ENCODE peak calls at places on chromosome 11, in five cellular contexts. J is adrenal gland, K is stomach, P is body of pancreas, G is right atrium auricular region. M is an unnamed sample.

GRCh38 chr11:33207408-33207985 is 46.2 kb upstream of the CSTF3 start:
- DNase-seq in G (no peak), J (no peak), P (no peak), K (peak; percentile 26), M (peak; percentile 42)

GRCh38 chr11:10439924-10440323 is 15.1 kb upstream of the AMPD3 start:
- DNase-seq in J (no peak), K (no peak), P (no peak), G (no peak), M (no peak)

GRCh38 chr11:43021466-43021865 is 290.3 kb upstream of the API5 start:
- DNase-seq in K (no peak), G (no peak), J (peak; percentile 25), P (no peak), M (no peak)

GRCh38 chr11:48034926-48035876 is 54.8 kb downstream of the PTPRJ start:
- DNase-seq in K (peak; percentile 40), J (no peak), P (no peak), G (peak; percentile 89), M (peak; percentile 74)

GRCh38 chr11:102385053-102385976 is 38.3 kb downstream of the BIRC2 start:
- DNase-seq in K (no peak), G (no peak), J (no peak), P (no peak), M (no peak)

GRCh38 chr11:34343153-34343552 is 14.7 kb downstream of the ABTB2 start:
- DNase-seq in K (no peak), J (no peak), P (no peak), G (no peak), M (peak; percentile 75)

GRCh38 chr11:57324154-57324885 is 432 bp downstream of the TNKS1BP1 start:
- DNase-seq in J (peak; percentile 67), K (peak; percentile 33), P (peak; percentile 57), G (no peak), M (peak; percentile 52)

GRCh38 chr11:134945993-134946392 is 534.0 kb upstream of the B3GAT1 start:
- DNase-seq in G (no peak), P (no peak), K (no peak), J (no peak), M (no peak)

GRCh38 chr11:65435330-65435931 is 12.8 kb downstream of the NEAT1 start:
- DNase-seq in K (no peak), G (peak; percentile 51), P (no peak), J (peak; percentile 39), M (peak; percentile 58)

GRCh38 chr11:35618497-35619029 is 303 bp downstream of the FJX1 start:
- DNase-seq in G (no peak), K (no peak), J (peak; percentile 35), P (peak; percentile 31), M (no peak)

GRCh38 chr11:59223611-59224010 is 10.9 kb upstream of the MPEG1 start:
- DNase-seq in K (no peak), P (no peak), J (no peak), G (no peak), M (no peak)

GRCh38 chr11:126332221-126332711 is 23.2 kb upstream of the ST3GAL4 start:
- DNase-seq in G (peak; percentile 90), K (no peak), J (peak; percentile 94), P (no peak), M (peak; percentile 86)

GRCh38 chr11:116615211-116615865 is 157.4 kb downstream of the BUD13 start:
- DNase-seq in J (no peak), G (no peak), P (no peak), K (no peak), M (no peak)

GRCh38 chr11:61893981-61894380 is 2.6 kb upstream of the FADS3 start:
- DNase-seq in P (no peak), G (no peak), K (no peak), J (no peak), M (peak; percentile 96)

GRCh38 chr11:15229069-15229468 is 114.3 kb downstream of the INSC start:
- DNase-seq in G (no peak), K (no peak), P (no peak), J (no peak), M (no peak)

GRCh38 chr11:43693069-43693468 is 12.5 kb downstream of the HSD17B12 start:
- DNase-seq in J (no peak), P (no peak), G (no peak), K (no peak), M (no peak)

GRCh38 chr11:8756201-8756600 is 73.6 kb downstream of the RPL27A start:
- DNase-seq in J (no peak), P (peak; percentile 30), K (no peak), G (no peak), M (peak; percentile 61)

GRCh38 chr11:65315204-65315865 is 669 bp downstream of the CDC42EP2 start:
- DNase-seq in J (peak; percentile 72), G (peak; percentile 73), K (peak; percentile 77), P (peak; percentile 79), M (peak; percentile 83)

GRCh38 chr11:119671561-119672015 is 57.4 kb downstream of the NECTIN1 start:
- DNase-seq in J (no peak), P (no peak), G (no peak), K (no peak), M (peak; percentile 39)

GRCh38 chr11:62402226-62402625 is 16.6 kb upstream of the SCGB1A1 start:
- DNase-seq in J (peak; percentile 47), K (peak; percentile 29), G (peak; percentile 80), P (no peak), M (peak; percentile 45)

GRCh38 chr11:61092908-61093763 is 9.2 kb upstream of the CD5 start:
- DNase-seq in J (no peak), K (no peak), G (no peak), P (no peak), M (no peak)

GRCh38 chr11:112801286-112802088 is 159.7 kb upstream of the NCAM1 start:
- DNase-seq in G (no peak), P (no peak), K (no peak), J (no peak), M (no peak)

GRCh38 chr11:3218483-3219280 is at the start of gene MRGPRG:
- DNase-seq in J (peak; percentile 6), G (no peak), K (peak; percentile 21), P (peak; percentile 9), M (no peak)

GRCh38 chr11:59262419-59262818 is 49.7 kb upstream of the MPEG1 start:
- DNase-seq in J (no peak), G (no peak), K (no peak), P (no peak), M (no peak)

GRCh38 chr11:110173775-110174644 is 80.8 kb downstream of the ZC3H12C start:
- DNase-seq in G (peak; percentile 82), P (peak; percentile 75), K (peak; percentile 65), J (peak; percentile 80), M (peak; percentile 78)

GRCh38 chr11:105720096-105720495 is 110.2 kb downstream of the GRIA4 start:
- DNase-seq in P (no peak), K (no peak), J (no peak), G (no peak), M (no peak)

GRCh38 chr11:76209671-76209955 is 3.3 kb upstream of the WNT11 start:
- DNase-seq in P (no peak), J (no peak), G (no peak), K (no peak), M (no peak)

GRCh38 chr11:76206327-76207081 is at the start of gene WNT11:
- DNase-seq in G (no peak), J (peak; percentile 82), P (peak; percentile 66), K (peak; percentile 71), M (peak; percentile 22)

GRCh38 chr11:76208829-76209670 is 2.7 kb upstream of the WNT11 start:
- DNase-seq in J (peak; percentile 80), P (peak; percentile 85), G (peak; percentile 72), K (peak; percentile 69), M (peak; percentile 24)

GRCh38 chr11:76208438-76208828 is 2.1 kb upstream of the WNT11 start:
- DNase-seq in K (no peak), J (no peak), G (no peak), P (no peak), M (no peak)

GRCh38 chr11:76207642-76208378 is 1.5 kb upstream of the WNT11 start:
- DNase-seq in G (peak; percentile 74), J (peak; percentile 77), P (peak; percentile 85), K (peak; percentile 84), M (peak; percentile 69)
- H3K4me3 ChIP-seq in G (peak overlapping the region; percentile 44), J (no peak overlapping the region), P (peak overlapping the region; percentile 40), K (peak overlapping the region; percentile 53), M (peak overlapping the region; percentile 58)

DNA sequence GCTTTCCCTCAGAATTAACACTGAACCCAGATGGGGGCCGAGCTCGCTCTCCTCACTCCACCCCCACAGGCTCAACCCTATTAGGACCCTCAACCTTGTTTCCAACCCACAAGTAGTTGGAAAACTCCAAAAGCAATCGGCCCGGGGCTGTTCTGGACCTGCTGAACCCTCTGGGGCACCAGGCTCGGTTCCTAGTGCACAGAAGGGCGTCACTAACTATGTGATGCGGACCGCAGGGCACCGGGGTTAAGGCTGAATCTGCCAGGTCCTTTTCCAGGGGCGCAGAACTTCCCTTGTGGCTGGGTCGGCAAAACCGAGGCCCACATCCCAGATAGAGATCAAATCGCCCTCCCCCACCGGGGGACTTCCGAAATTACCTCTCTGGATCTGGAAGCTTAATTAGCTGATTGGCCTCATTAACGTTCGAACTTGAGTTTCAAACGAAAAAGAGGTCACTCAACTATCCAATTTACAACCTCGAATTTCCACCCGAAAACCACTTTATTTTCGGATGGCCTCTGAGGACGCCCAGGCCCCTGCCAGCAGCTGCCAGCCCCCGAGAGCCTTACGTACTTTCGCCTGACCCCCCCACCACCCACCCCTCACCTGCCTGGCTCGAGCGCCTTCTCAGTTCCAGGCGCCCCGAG is 1.7 kb downstream of the SHANK2 start:
- DNase-seq in J (no peak), P (no peak), G (no peak), K (peak; percentile 24), M (no peak)
- H3K4me3 ChIP-seq in J (no peak overlapping the region), P (no peak overlapping the region), G (no peak overlapping the region), K (peak overlapping the region; percentile 63), M (no peak overlapping the region)

GRCh38 chr11:118276422-118276821 is 12.3 kb upstream of the MPZL2 start:
- DNase-seq in P (no peak), K (no peak), G (no peak), J (no peak), M (no peak)
- H3K4me3 ChIP-seq in P (no peak overlapping the region), K (no peak overlapping the region), G (no peak overlapping the region), J (no peak overlapping the region), M (no peak overlapping the region)

GRCh38 chr11:67356551-67356866 is 3.2 kb upstream of the POLD4 start:
- DNase-seq in P (no peak), G (no peak), K (no peak), J (no peak), M (no peak)

GRCh38 chr11:67355794-67356550 is 2.6 kb upstream of the POLD4 start:
- DNase-seq in P (no peak), G (no peak), K (no peak), J (no peak), M (no peak)

GRCh38 chr11:67355023-67355793 is 1.9 kb upstream of the POLD4 start:
- DNase-seq in G (no peak), J (no peak), P (no peak), K (no peak), M (no peak)

GRCh38 chr11:67357831-67358555 is 4.6 kb upstream of the POLD4 start:
- DNase-seq in P (no peak), K (no peak), J (no peak), G (no peak), M (peak; percentile 45)

DNA sequence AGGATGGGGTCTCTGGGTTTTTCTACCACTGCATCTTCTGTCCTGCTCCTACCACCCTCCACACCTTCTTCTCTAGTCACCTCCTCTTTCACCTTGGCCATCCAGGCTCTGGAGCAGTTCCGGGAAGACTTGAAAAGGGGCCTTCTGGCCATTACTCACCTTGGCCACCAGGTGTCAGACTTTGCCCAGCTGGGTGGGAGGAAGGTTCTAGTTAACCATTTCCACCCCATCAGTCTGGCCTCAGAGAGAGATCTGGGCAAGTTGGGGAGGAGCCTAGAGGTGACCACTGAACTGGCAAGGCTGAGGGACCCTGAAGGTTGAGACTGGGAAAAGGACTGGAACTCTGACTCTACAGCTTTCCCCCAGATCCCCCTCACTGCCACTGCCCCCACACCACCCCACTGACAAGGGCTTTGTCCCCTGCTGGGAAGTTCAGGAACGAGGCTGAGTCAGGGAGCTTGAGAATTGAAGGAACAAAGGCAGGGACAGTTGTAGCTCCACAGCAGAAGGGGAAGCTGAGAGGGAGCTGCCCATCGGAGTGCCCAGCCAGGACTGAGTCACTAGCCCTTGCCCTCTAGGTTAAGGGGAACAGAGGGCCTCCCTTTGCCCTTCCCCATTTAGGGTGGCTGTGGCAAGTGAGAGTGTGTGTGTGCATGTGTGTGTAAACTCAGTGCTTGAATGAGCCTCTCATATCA is 3.7 kb upstream of the POLD4 start:
- DNase-seq in K (peak; percentile 79), P (peak; percentile 75), G (peak; percentile 78), J (peak; percentile 65), M (peak; percentile 81)
- H3K4me3 ChIP-seq in K (no peak overlapping the region), P (no peak overlapping the region), G (no peak overlapping the region), J (no peak overlapping the region), M (no peak overlapping the region)

M was measured in fibroblast of the aortic adventitia.